ENCODE peak calls at places on chromosomes 3 and 15, in nine cellular contexts. One of them, this sample, is unnamed.

GRCh38 chr3:25235033-25235432 is 193.0 kb upstream of the RARB start:
- DNase-seq in B cell: no peak
- DNase-seq in fibroblast of lung: peak; percentile 35
- DNase-seq in kidney: no peak
- DNase-seq in lower lobe of right lung: no peak
- DNase-seq in GM13976: no peak
- DNase-seq in progenitor cell of endocrine pancreas: no peak
- DNase-seq in cardiac fibroblast: peak; percentile 22
- DNase-seq in AG10803: no peak
- DNase-seq in this sample: no peak

GRCh38 chr3:51684971-51685751 is 14.1 kb downstream of the TEX264 start:
- DNase-seq in B cell: no peak
- DNase-seq in fibroblast of lung: no peak
- DNase-seq in kidney: no peak
- DNase-seq in lower lobe of right lung: no peak
- DNase-seq in GM13976: no peak
- DNase-seq in progenitor cell of endocrine pancreas: no peak
- DNase-seq in cardiac fibroblast: no peak
- DNase-seq in AG10803: no peak
- DNase-seq in this sample: peak; percentile 61

GRCh38 chr15:95300958-95301357 is 1029.5 kb upstream of the NR2F2 start:
- DNase-seq in B cell: no peak
- DNase-seq in fibroblast of lung: peak; percentile 80
- DNase-seq in kidney: no peak
- DNase-seq in lower lobe of right lung: no peak
- DNase-seq in GM13976: no peak
- DNase-seq in progenitor cell of endocrine pancreas: no peak
- DNase-seq in cardiac fibroblast: peak; percentile 92
- DNase-seq in AG10803: peak; percentile 54
- DNase-seq in this sample: no peak

GRCh38 chr3:118080886-118081285 is 953.8 kb downstream of the IGSF11 start:
- DNase-seq in B cell: no peak
- DNase-seq in fibroblast of lung: no peak
- DNase-seq in kidney: no peak
- DNase-seq in lower lobe of right lung: no peak
- DNase-seq in GM13976: no peak
- DNase-seq in progenitor cell of endocrine pancreas: no peak
- DNase-seq in cardiac fibroblast: no peak
- DNase-seq in AG10803: no peak
- DNase-seq in this sample: no peak

GRCh38 chr15:51846463-51847230 is 17.2 kb downstream of the TMOD3 start:
- DNase-seq in B cell: no peak
- DNase-seq in fibroblast of lung: peak; percentile 83
- DNase-seq in kidney: no peak
- DNase-seq in lower lobe of right lung: no peak
- DNase-seq in GM13976: no peak
- DNase-seq in progenitor cell of endocrine pancreas: no peak
- DNase-seq in cardiac fibroblast: peak; percentile 81
- DNase-seq in AG10803: peak; percentile 41
- DNase-seq in this sample: no peak

GRCh38 chr3:98172621-98173020 is 6.1 kb downstream of the OR5H15 start:
- DNase-seq in B cell: no peak
- DNase-seq in fibroblast of lung: no peak
- DNase-seq in kidney: no peak
- DNase-seq in lower lobe of right lung: no peak
- DNase-seq in GM13976: no peak
- DNase-seq in progenitor cell of endocrine pancreas: no peak
- DNase-seq in cardiac fibroblast: no peak
- DNase-seq in AG10803: no peak
- DNase-seq in this sample: no peak

GRCh38 chr3:130636480-130637234 is 110.0 kb downstream of the PIK3R4 start:
- DNase-seq in B cell: no peak
- DNase-seq in fibroblast of lung: no peak
- DNase-seq in kidney: no peak
- DNase-seq in lower lobe of right lung: no peak
- DNase-seq in GM13976: no peak
- DNase-seq in progenitor cell of endocrine pancreas: no peak
- DNase-seq in cardiac fibroblast: no peak
- DNase-seq in AG10803: no peak
- DNase-seq in this sample: no peak

GRCh38 chr15:84855765-84856164 is 28.7 kb upstream of the SLC28A1 start:
- DNase-seq in B cell: no peak
- DNase-seq in fibroblast of lung: no peak
- DNase-seq in kidney: no peak
- DNase-seq in lower lobe of right lung: no peak
- DNase-seq in GM13976: no peak
- DNase-seq in progenitor cell of endocrine pancreas: no peak
- DNase-seq in cardiac fibroblast: no peak
- DNase-seq in AG10803: no peak
- DNase-seq in this sample: no peak

GRCh38 chr3:160973067-160973466 is 132.1 kb downstream of the B3GALNT1 start:
- DNase-seq in B cell: no peak
- DNase-seq in fibroblast of lung: no peak
- DNase-seq in kidney: no peak
- DNase-seq in lower lobe of right lung: no peak
- DNase-seq in GM13976: no peak
- DNase-seq in progenitor cell of endocrine pancreas: no peak
- DNase-seq in cardiac fibroblast: no peak
- DNase-seq in AG10803: no peak
- DNase-seq in this sample: no peak

GRCh38 chr3:172347895-172348680 is 100.2 kb downstream of the GHSR start:
- DNase-seq in B cell: no peak
- DNase-seq in fibroblast of lung: no peak
- DNase-seq in kidney: no peak
- DNase-seq in lower lobe of right lung: no peak
- DNase-seq in GM13976: no peak
- DNase-seq in progenitor cell of endocrine pancreas: no peak
- DNase-seq in cardiac fibroblast: no peak
- DNase-seq in AG10803: no peak
- DNase-seq in this sample: no peak

GRCh38 chr15:66565141-66565595 is 630 bp downstream of the LCTL start:
- DNase-seq in B cell: no peak
- DNase-seq in fibroblast of lung: no peak
- DNase-seq in kidney: no peak
- DNase-seq in lower lobe of right lung: no peak
- DNase-seq in GM13976: no peak
- DNase-seq in progenitor cell of endocrine pancreas: no peak
- DNase-seq in cardiac fibroblast: no peak
- DNase-seq in AG10803: no peak
- DNase-seq in this sample: no peak

GRCh38 chr3:32200490-32200889 is 38.0 kb upstream of the CMTM8 start:
- DNase-seq in B cell: no peak
- DNase-seq in fibroblast of lung: peak; percentile 32
- DNase-seq in kidney: peak; percentile 82
- DNase-seq in lower lobe of right lung: no peak
- DNase-seq in GM13976: no peak
- DNase-seq in progenitor cell of endocrine pancreas: no peak
- DNase-seq in cardiac fibroblast: peak; percentile 90
- DNase-seq in AG10803: no peak
- DNase-seq in this sample: peak; percentile 44

GRCh38 chr15:71526061-71526460 is 284.3 kb upstream of the NR2E3 start:
- DNase-seq in B cell: no peak
- DNase-seq in fibroblast of lung: peak; percentile 75
- DNase-seq in kidney: no peak
- DNase-seq in lower lobe of right lung: no peak
- DNase-seq in GM13976: no peak
- DNase-seq in progenitor cell of endocrine pancreas: no peak
- DNase-seq in cardiac fibroblast: no peak
- DNase-seq in AG10803: peak; percentile 48
- DNase-seq in this sample: no peak

GRCh38 chr15:24857777-24858176 is 97.0 kb upstream of the SNRPN start:
- DNase-seq in B cell: no peak
- DNase-seq in fibroblast of lung: peak; percentile 47
- DNase-seq in kidney: no peak
- DNase-seq in lower lobe of right lung: no peak
- DNase-seq in GM13976: no peak
- DNase-seq in progenitor cell of endocrine pancreas: no peak
- DNase-seq in cardiac fibroblast: no peak
- DNase-seq in AG10803: no peak
- DNase-seq in this sample: no peak

GRCh38 chr3:23055733-23056376 is 147.3 kb upstream of the UBE2E2 start:
- DNase-seq in B cell: no peak
- DNase-seq in fibroblast of lung: peak; percentile 94
- DNase-seq in kidney: no peak
- DNase-seq in lower lobe of right lung: no peak
- DNase-seq in GM13976: peak; percentile 32
- DNase-seq in progenitor cell of endocrine pancreas: no peak
- DNase-seq in cardiac fibroblast: peak; percentile 93
- DNase-seq in AG10803: peak; percentile 91
- DNase-seq in this sample: no peak

GRCh38 chr3:94291686-94292085 is 228.8 kb downstream of the NSUN3 start:
- DNase-seq in B cell: no peak
- DNase-seq in fibroblast of lung: peak; percentile 76
- DNase-seq in kidney: no peak
- DNase-seq in lower lobe of right lung: no peak
- DNase-seq in GM13976: no peak
- DNase-seq in progenitor cell of endocrine pancreas: no peak
- DNase-seq in cardiac fibroblast: no peak
- DNase-seq in AG10803: no peak
- DNase-seq in this sample: no peak

DNA sequence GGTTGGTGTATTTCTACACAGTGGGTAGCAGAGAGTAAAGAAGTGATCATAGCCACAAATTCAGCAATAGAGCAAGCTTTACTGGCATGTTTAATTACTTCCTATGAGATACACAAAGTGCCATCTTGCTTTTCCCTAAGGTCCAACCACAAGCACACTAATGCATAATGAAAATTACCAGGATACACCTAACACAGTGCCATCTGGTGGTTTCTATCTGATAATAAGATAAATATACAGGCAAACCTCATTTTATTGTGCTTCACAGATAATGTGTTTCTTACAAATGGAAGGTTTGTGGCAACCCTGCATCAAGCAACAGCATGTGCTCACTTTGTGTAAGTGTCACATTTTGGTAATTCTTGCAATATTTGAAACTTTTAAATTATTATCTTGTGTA is 223.0 kb downstream of the NSUN3 start:
- DNase-seq in B cell: no peak
- DNase-seq in fibroblast of lung: peak; percentile 18
- DNase-seq in kidney: no peak
- DNase-seq in lower lobe of right lung: no peak
- DNase-seq in GM13976: no peak
- DNase-seq in progenitor cell of endocrine pancreas: no peak
- DNase-seq in cardiac fibroblast: peak; percentile 38
- DNase-seq in AG10803: peak; percentile 9
- DNase-seq in this sample: no peak
- TF ChIP-seq CTCF in B cell: no peak
- TF ChIP-seq CTCF in fibroblast of lung: no peak
- TF ChIP-seq CTCF in kidney: peak; percentile 25
- TF ChIP-seq CTCF in lower lobe of right lung: no peak
- TF ChIP-seq CTCF in GM13976: no peak
- TF ChIP-seq CTCF in progenitor cell of endocrine pancreas: peak; percentile 22
- TF ChIP-seq CTCF in cardiac fibroblast: peak; percentile 8
- TF ChIP-seq CTCF in AG10803: peak; percentile 36
- TF ChIP-seq CTCF in this sample: no peak

DNA sequence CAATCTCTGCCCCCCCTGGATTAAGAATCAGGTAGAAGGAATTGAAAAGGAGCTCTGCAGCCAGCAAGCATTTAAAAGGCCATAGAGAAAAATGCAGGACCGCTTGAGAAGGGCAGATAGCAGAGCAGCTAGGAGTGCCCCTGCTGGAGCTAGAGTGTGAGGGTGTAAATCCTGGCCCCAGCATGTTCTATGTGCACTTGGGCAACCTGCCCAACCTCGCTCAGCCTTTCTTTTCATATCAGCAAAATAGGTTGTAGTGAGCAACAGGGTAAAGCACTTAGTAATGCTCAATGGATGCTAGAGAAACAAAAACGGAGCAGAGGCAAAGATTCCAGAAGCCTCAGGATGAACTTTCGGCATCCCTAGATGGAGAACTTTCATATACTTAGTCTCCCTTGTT is 25.0 kb upstream of the THBS1 start:
- DNase-seq in B cell: no peak
- DNase-seq in fibroblast of lung: peak; percentile 37
- DNase-seq in kidney: no peak
- DNase-seq in lower lobe of right lung: no peak
- DNase-seq in GM13976: no peak
- DNase-seq in progenitor cell of endocrine pancreas: no peak
- DNase-seq in cardiac fibroblast: no peak
- DNase-seq in AG10803: no peak
- DNase-seq in this sample: no peak
- TF ChIP-seq CTCF in B cell: no peak
- TF ChIP-seq CTCF in fibroblast of lung: no peak
- TF ChIP-seq CTCF in kidney: no peak
- TF ChIP-seq CTCF in lower lobe of right lung: no peak
- TF ChIP-seq CTCF in GM13976: no peak
- TF ChIP-seq CTCF in progenitor cell of endocrine pancreas: no peak
- TF ChIP-seq CTCF in cardiac fibroblast: no peak
- TF ChIP-seq CTCF in AG10803: no peak
- TF ChIP-seq CTCF in this sample: no peak

DNA sequence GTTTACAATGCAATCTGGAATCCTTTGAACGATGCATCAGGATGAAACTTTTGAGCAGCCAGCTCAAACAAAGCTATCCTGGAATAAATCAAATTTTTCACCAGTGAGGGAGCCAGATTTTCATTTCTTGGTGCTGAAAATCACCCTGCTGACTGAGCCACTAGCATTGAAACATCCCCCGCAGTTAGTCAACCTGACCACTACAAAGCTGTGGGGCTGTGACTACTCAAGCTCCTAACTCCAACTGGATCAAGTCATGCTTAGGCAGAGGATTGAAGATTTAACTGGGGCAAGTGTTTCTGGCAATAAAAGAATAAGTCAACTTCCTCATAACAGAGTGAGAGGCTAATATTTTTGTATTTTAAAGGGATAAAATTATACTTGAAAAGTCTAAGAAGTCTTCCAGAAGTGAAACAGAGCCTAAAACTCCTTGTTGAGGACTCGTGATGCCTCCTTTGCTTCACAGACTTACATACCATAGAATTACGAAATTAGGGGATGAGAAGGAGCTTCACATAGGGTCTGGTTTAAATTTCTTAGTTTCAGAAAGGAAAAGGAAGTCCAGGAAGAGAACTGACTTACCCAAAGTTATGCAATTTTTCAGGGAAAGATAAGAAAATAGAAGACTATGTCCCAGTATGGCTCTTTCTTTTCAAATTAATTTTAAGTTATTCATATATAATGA is 177.8 kb downstream of the SERPINI1 start:
- DNase-seq in B cell: no peak
- DNase-seq in fibroblast of lung: peak; percentile 43
- DNase-seq in kidney: no peak
- DNase-seq in lower lobe of right lung: peak; percentile 43
- DNase-seq in GM13976: no peak
- DNase-seq in progenitor cell of endocrine pancreas: no peak
- DNase-seq in cardiac fibroblast: peak; percentile 36
- DNase-seq in AG10803: peak; percentile 17
- DNase-seq in this sample: peak; percentile 31
- TF ChIP-seq CTCF in B cell: no peak
- TF ChIP-seq CTCF in fibroblast of lung: peak; percentile 8
- TF ChIP-seq CTCF in kidney: no peak
- TF ChIP-seq CTCF in lower lobe of right lung: peak; percentile 12
- TF ChIP-seq CTCF in GM13976: no peak
- TF ChIP-seq CTCF in progenitor cell of endocrine pancreas: peak; percentile 30
- TF ChIP-seq CTCF in cardiac fibroblast: no peak
- TF ChIP-seq CTCF in AG10803: peak; percentile 8
- TF ChIP-seq CTCF in this sample: no peak

DNA sequence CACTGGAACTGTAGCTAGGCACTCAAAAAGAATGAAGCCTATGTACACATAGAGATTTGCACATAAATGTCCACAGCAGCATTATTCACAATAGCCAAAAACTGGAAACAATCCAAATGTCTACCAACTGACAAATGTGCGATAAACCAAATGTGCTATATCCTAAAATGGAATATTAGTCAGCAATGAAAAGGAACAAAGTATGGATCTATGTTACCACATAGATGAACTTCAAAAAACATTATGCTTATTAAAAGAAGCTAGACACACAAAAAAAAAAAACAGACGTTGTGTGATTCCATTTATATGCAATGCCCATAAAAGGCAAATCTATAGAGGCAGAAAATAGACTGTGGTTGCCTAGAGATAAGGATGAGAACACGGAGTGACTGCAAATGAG is 39.7 kb downstream of the SRGAP3 start:
- DNase-seq in B cell: no peak
- DNase-seq in fibroblast of lung: no peak
- DNase-seq in kidney: no peak
- DNase-seq in lower lobe of right lung: no peak
- DNase-seq in GM13976: no peak
- DNase-seq in progenitor cell of endocrine pancreas: no peak
- DNase-seq in cardiac fibroblast: no peak
- DNase-seq in AG10803: no peak
- DNase-seq in this sample: no peak
- TF ChIP-seq CTCF in B cell: no peak
- TF ChIP-seq CTCF in fibroblast of lung: no peak
- TF ChIP-seq CTCF in kidney: no peak
- TF ChIP-seq CTCF in lower lobe of right lung: no peak
- TF ChIP-seq CTCF in GM13976: no peak
- TF ChIP-seq CTCF in progenitor cell of endocrine pancreas: no peak
- TF ChIP-seq CTCF in cardiac fibroblast: no peak
- TF ChIP-seq CTCF in AG10803: no peak
- TF ChIP-seq CTCF in this sample: no peak

This sample was measured in uterus.